ENCODE peak calls at places on chromosomes 4 and X, in nine cellular contexts. One of them, this sample, is unnamed. For H3K36me3, the result is how much of the 10 kb centered on the place peaks cover.

GRCh38 chr4:184744251-184744650 is 10.4 kb upstream of the CENPU start:
- DNase-seq in pancreas: no peak
- DNase-seq in heart left ventricle: no peak
- DNase-seq in prostate gland: no peak
- DNase-seq in uterus: no peak
- DNase-seq in astrocyte: no peak
- DNase-seq in WERI-Rb-1: no peak
- DNase-seq in kidney: no peak
- DNase-seq in upper lobe of right lung: no peak
- DNase-seq in this sample: no peak

GRCh38 chr4:54224960-54225670 is 4.0 kb upstream of the PDGFRA start:
- DNase-seq in pancreas: no peak
- DNase-seq in heart left ventricle: no peak
- DNase-seq in prostate gland: no peak
- DNase-seq in uterus: peak
- DNase-seq in astrocyte: no peak
- DNase-seq in WERI-Rb-1: no peak
- DNase-seq in kidney: peak
- DNase-seq in upper lobe of right lung: no peak
- DNase-seq in this sample: peak

GRCh38 chr4:122669911-122670738 is 49.3 kb upstream of the IL21 start:
- DNase-seq in pancreas: no peak
- DNase-seq in heart left ventricle: no peak
- DNase-seq in prostate gland: no peak
- DNase-seq in uterus: no peak
- DNase-seq in astrocyte: no peak
- DNase-seq in WERI-Rb-1: no peak
- DNase-seq in kidney: peak
- DNase-seq in upper lobe of right lung: peak
- DNase-seq in this sample: no peak

GRCh38 chr4:151955721-151956340 is 195.0 kb upstream of the GATB start:
- DNase-seq in pancreas: no peak
- DNase-seq in heart left ventricle: no peak
- DNase-seq in prostate gland: no peak
- DNase-seq in uterus: no peak
- DNase-seq in astrocyte: peak
- DNase-seq in WERI-Rb-1: no peak
- DNase-seq in kidney: no peak
- DNase-seq in upper lobe of right lung: no peak
- DNase-seq in this sample: no peak

GRCh38 chrX:107429090-107429489 is 20.4 kb upstream of the FRMPD3 start:
- DNase-seq in pancreas: peak
- DNase-seq in heart left ventricle: no peak
- DNase-seq in prostate gland: no peak
- DNase-seq in uterus: no peak
- DNase-seq in astrocyte: no peak
- DNase-seq in WERI-Rb-1: peak
- DNase-seq in kidney: no peak
- DNase-seq in upper lobe of right lung: peak
- DNase-seq in this sample: peak

GRCh38 chr4:151409470-151410313 is 716 bp downstream of the FHIP1A start:
- DNase-seq in pancreas: peak
- DNase-seq in heart left ventricle: no peak
- DNase-seq in prostate gland: peak
- DNase-seq in uterus: peak
- DNase-seq in astrocyte: no peak
- DNase-seq in WERI-Rb-1: no peak
- DNase-seq in kidney: peak
- DNase-seq in upper lobe of right lung: no peak
- DNase-seq in this sample: peak

GRCh38 chrX:149275836-149276235 is 229.3 kb downstream of the IDS start:
- DNase-seq in pancreas: no peak
- DNase-seq in heart left ventricle: no peak
- DNase-seq in prostate gland: no peak
- DNase-seq in uterus: no peak
- DNase-seq in astrocyte: no peak
- DNase-seq in WERI-Rb-1: no peak
- DNase-seq in kidney: no peak
- DNase-seq in upper lobe of right lung: no peak
- DNase-seq in this sample: no peak

GRCh38 chrX:15909605-15910004 is 55.0 kb upstream of the AP1S2 start:
- DNase-seq in pancreas: no peak
- DNase-seq in heart left ventricle: no peak
- DNase-seq in prostate gland: no peak
- DNase-seq in uterus: no peak
- DNase-seq in astrocyte: no peak
- DNase-seq in WERI-Rb-1: no peak
- DNase-seq in kidney: no peak
- DNase-seq in upper lobe of right lung: no peak
- DNase-seq in this sample: peak

GRCh38 chr4:5827108-5828004 is 65.5 kb downstream of the CRMP1 start:
- DNase-seq in pancreas: no peak
- DNase-seq in heart left ventricle: no peak
- DNase-seq in prostate gland: no peak
- DNase-seq in uterus: no peak
- DNase-seq in astrocyte: no peak
- DNase-seq in WERI-Rb-1: no peak
- DNase-seq in kidney: no peak
- DNase-seq in upper lobe of right lung: no peak
- DNase-seq in this sample: no peak

GRCh38 chrX:103687073-103687695 is 685 bp upstream of the MORF4L2 start:
- DNase-seq in pancreas: peak
- DNase-seq in heart left ventricle: peak
- DNase-seq in prostate gland: peak
- DNase-seq in uterus: peak
- DNase-seq in astrocyte: peak
- DNase-seq in WERI-Rb-1: peak
- DNase-seq in kidney: peak
- DNase-seq in upper lobe of right lung: peak
- DNase-seq in this sample: peak

GRCh38 chrX:118976599-118977340 is 2.4 kb downstream of the LONRF3 start:
- DNase-seq in pancreas: peak
- DNase-seq in heart left ventricle: peak
- DNase-seq in prostate gland: peak
- DNase-seq in uterus: peak
- DNase-seq in astrocyte: no peak
- DNase-seq in WERI-Rb-1: peak
- DNase-seq in kidney: peak
- DNase-seq in upper lobe of right lung: peak
- DNase-seq in this sample: peak
- H3K27ac ChIP-seq in pancreas: peak
- H3K27ac ChIP-seq in heart left ventricle: no peak
- H3K27ac ChIP-seq in prostate gland: peak
- H3K27ac ChIP-seq in uterus: peak
- H3K27ac ChIP-seq in astrocyte: no peak
- H3K27ac ChIP-seq in WERI-Rb-1: no peak
- H3K27ac ChIP-seq in kidney: no peak
- H3K27ac ChIP-seq in upper lobe of right lung: peak
- H3K27ac ChIP-seq in this sample: no peak

GRCh38 chrX:23935116-23935515 is 27.3 kb downstream of the CXorf58 start:
- DNase-seq in pancreas: no peak
- DNase-seq in heart left ventricle: no peak
- DNase-seq in prostate gland: no peak
- DNase-seq in uterus: no peak
- DNase-seq in astrocyte: no peak
- DNase-seq in WERI-Rb-1: no peak
- DNase-seq in kidney: no peak
- DNase-seq in upper lobe of right lung: no peak
- DNase-seq in this sample: no peak
- TF ChIP-seq CTCF in pancreas: no peak
- TF ChIP-seq CTCF in heart left ventricle: no peak
- TF ChIP-seq CTCF in prostate gland: no peak
- TF ChIP-seq CTCF in uterus: no peak
- TF ChIP-seq CTCF in astrocyte: no peak
- TF ChIP-seq CTCF in WERI-Rb-1: no peak
- TF ChIP-seq CTCF in kidney: no peak
- TF ChIP-seq CTCF in upper lobe of right lung: no peak
- TF ChIP-seq CTCF in this sample: no peak

GRCh38 chr4:38691251-38692008 is 27.4 kb downstream of the KLF3 start:
- DNase-seq in pancreas: no peak
- DNase-seq in heart left ventricle: peak
- DNase-seq in prostate gland: no peak
- DNase-seq in uterus: peak
- DNase-seq in astrocyte: peak
- DNase-seq in WERI-Rb-1: no peak
- DNase-seq in kidney: no peak
- DNase-seq in upper lobe of right lung: no peak
- DNase-seq in this sample: no peak

GRCh38 chr4:38695844-38696243 is 31.8 kb downstream of the KLF3 start:
- DNase-seq in pancreas: no peak
- DNase-seq in heart left ventricle: no peak
- DNase-seq in prostate gland: no peak
- DNase-seq in uterus: no peak
- DNase-seq in astrocyte: no peak
- DNase-seq in WERI-Rb-1: no peak
- DNase-seq in kidney: no peak
- DNase-seq in upper lobe of right lung: no peak
- DNase-seq in this sample: peak

GRCh38 chr4:38692421-38692820 is 28.4 kb downstream of the KLF3 start:
- DNase-seq in pancreas: no peak
- DNase-seq in heart left ventricle: no peak
- DNase-seq in prostate gland: no peak
- DNase-seq in uterus: no peak
- DNase-seq in astrocyte: no peak
- DNase-seq in WERI-Rb-1: no peak
- DNase-seq in kidney: no peak
- DNase-seq in upper lobe of right lung: no peak
- DNase-seq in this sample: no peak

GRCh38 chr4:38694330-38694729 is 30.3 kb downstream of the KLF3 start:
- DNase-seq in pancreas: no peak
- DNase-seq in heart left ventricle: no peak
- DNase-seq in prostate gland: no peak
- DNase-seq in uterus: no peak
- DNase-seq in astrocyte: no peak
- DNase-seq in WERI-Rb-1: no peak
- DNase-seq in kidney: no peak
- DNase-seq in upper lobe of right lung: no peak
- DNase-seq in this sample: no peak

DNA sequence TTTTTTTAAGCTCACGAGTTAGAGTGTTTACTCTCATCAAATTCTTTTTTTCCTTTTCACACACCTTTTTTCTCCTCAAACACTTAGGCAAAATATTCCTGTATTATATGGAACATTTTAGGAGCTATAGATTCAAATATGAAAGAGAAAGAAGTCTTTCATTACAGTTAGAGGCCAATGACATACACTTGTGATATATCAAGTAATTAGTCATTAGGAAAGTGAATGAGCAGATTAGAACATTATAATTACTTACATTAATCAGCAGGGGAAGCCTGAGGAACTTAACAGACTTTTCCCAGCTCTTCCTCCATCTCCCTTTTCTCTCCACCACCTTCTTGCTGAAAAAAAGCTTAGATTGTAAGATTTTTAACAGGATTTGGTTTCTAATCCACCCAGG is 29.5 kb downstream of the KLF3 start:
- DNase-seq in pancreas: no peak
- DNase-seq in heart left ventricle: no peak
- DNase-seq in prostate gland: no peak
- DNase-seq in uterus: no peak
- DNase-seq in astrocyte: no peak
- DNase-seq in WERI-Rb-1: no peak
- DNase-seq in kidney: no peak
- DNase-seq in upper lobe of right lung: no peak
- DNase-seq in this sample: no peak
- H3K36me3 ChIP-seq in pancreas: under half
- H3K36me3 ChIP-seq in heart left ventricle: half or more
- H3K36me3 ChIP-seq in prostate gland: under half
- H3K36me3 ChIP-seq in uterus: under half
- H3K36me3 ChIP-seq in astrocyte: half or more
- H3K36me3 ChIP-seq in WERI-Rb-1: half or more
- H3K36me3 ChIP-seq in kidney: half or more
- H3K36me3 ChIP-seq in upper lobe of right lung: half or more
- H3K36me3 ChIP-seq in this sample: half or more

DNA sequence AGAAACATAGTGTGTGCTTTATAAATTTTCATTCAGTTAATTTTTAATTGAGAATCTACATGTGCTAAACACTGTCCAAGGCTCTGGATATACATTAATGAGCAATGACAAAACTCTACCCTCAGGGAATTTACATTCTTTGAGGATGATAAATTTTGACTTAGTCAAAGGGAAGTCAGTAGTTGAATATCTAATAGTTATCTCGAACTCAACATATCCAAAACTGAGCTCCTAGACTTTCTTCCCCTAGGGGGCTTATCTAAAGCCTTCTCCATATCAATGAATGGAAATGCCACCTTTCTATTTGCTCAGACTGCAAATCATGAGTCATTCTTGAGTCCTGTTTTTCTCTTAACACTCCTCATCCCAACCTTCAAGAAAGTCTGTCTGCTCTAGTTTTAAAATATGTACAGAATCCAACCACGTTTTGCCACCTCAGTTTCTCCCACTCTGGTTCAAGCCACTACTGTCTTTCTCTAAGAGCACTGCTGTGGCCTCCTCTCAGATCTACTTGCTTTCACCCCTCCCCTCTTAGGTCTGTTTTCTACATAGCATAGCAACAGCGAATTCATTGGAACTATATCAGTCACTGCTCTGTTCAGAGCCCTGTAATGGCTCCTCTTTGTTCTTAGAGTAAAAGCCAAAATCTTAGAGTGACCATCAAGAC is 9.5 kb downstream of the PARM1 start:
- DNase-seq in pancreas: no peak
- DNase-seq in heart left ventricle: no peak
- DNase-seq in prostate gland: no peak
- DNase-seq in uterus: no peak
- DNase-seq in astrocyte: no peak
- DNase-seq in WERI-Rb-1: no peak
- DNase-seq in kidney: no peak
- DNase-seq in upper lobe of right lung: no peak
- DNase-seq in this sample: no peak
- H3K27ac ChIP-seq in pancreas: no peak
- H3K27ac ChIP-seq in heart left ventricle: no peak
- H3K27ac ChIP-seq in prostate gland: peak
- H3K27ac ChIP-seq in uterus: no peak
- H3K27ac ChIP-seq in astrocyte: no peak
- H3K27ac ChIP-seq in WERI-Rb-1: no peak
- H3K27ac ChIP-seq in kidney: no peak
- H3K27ac ChIP-seq in upper lobe of right lung: no peak
- H3K27ac ChIP-seq in this sample: no peak